ENCODE peak calls at places on chromosomes 11 and 22, in ten cellular contexts. E is OCI-LY7, P is transverse colon, Y is ovary, J is gastrocnemius medialis, W is esophagus squamous epithelium, Q is lower leg skin, H is GM12865, O is cardiac fibroblast, N is neural crest cell. R is an unnamed sample.

GRCh38 chr22:46280999-46281623 is 13.3 kb downstream of the TTC38 start:
- DNase-seq in E (peak), P (peak), Y (no peak), J (peak), W (no peak), Q (no peak), H (peak), O (no peak), N (no peak), R (no peak)

GRCh38 chr22:26103023-26103422 is 66.2 kb upstream of the SEZ6L start:
- DNase-seq in E (no peak), P (no peak), Y (no peak), J (no peak), W (no peak), Q (no peak), H (no peak), O (no peak), N (no peak), R (no peak)

GRCh38 chr11:83070044-83070877 is 1.4 kb downstream of the RAB30 start:
- DNase-seq in E (no peak), P (no peak), Y (no peak), J (no peak), W (no peak), Q (no peak), H (no peak), O (peak), N (no peak), R (no peak)

GRCh38 chr11:46918087-46918751 is at the start of gene LRP4:
- DNase-seq in E (peak), P (peak), Y (peak), J (no peak), W (no peak), Q (no peak), H (peak), O (no peak), N (peak), R (no peak)

GRCh38 chr22:46738961-46739870 is 1.2 kb upstream of the CERK start:
- DNase-seq in E (peak), P (peak), Y (no peak), J (peak), W (no peak), Q (peak), H (peak), O (peak), N (no peak), R (peak)

GRCh38 chr22:25754527-25755202 is 12.7 kb downstream of the MYO18B start:
- DNase-seq in E (no peak), P (peak), Y (no peak), J (peak), W (no peak), Q (peak), H (no peak), O (peak), N (no peak), R (no peak)

GRCh38 chr22:45231293-45231692 is 9.4 kb downstream of the KIAA0930 start:
- DNase-seq in E (no peak), P (no peak), Y (no peak), J (no peak), W (no peak), Q (no peak), H (no peak), O (no peak), N (no peak), R (no peak)

GRCh38 chr11:73392108-73393010 is 16.2 kb downstream of the RELT start:
- DNase-seq in E (no peak), P (no peak), Y (no peak), J (no peak), W (no peak), Q (no peak), H (no peak), O (no peak), N (no peak), R (no peak)

GRCh38 chr11:45333023-45333422 is 46.9 kb upstream of the SYT13 start:
- DNase-seq in E (no peak), P (no peak), Y (no peak), J (no peak), W (no peak), Q (no peak), H (no peak), O (peak), N (no peak), R (no peak)

GRCh38 chr11:112345708-112346107 is 85.0 kb upstream of the PLET1 start:
- DNase-seq in E (no peak), P (no peak), Y (no peak), J (no peak), W (no peak), Q (no peak), H (no peak), O (no peak), N (no peak), R (no peak)
- TF ChIP-seq CTCF in E (no peak), P (peak), Y (no peak), J (no peak), W (no peak), Q (no peak), H (no peak), O (no peak), N (no peak), R (no peak)

GRCh38 chr22:17095538-17095937 is 10.7 kb downstream of the IL17RA start:
- DNase-seq in E (no peak), P (no peak), Y (no peak), J (no peak), W (no peak), Q (no peak), H (no peak), O (peak), N (no peak), R (no peak)
- TF ChIP-seq CTCF in E (peak), P (no peak), Y (no peak), J (no peak), W (no peak), Q (no peak), H (no peak), O (peak), N (peak), R (peak)

GRCh38 chr11:120627535-120628163 is 116.1 kb downstream of the GRIK4 start:
- DNase-seq in E (no peak), P (no peak), Y (no peak), J (no peak), W (no peak), Q (no peak), H (no peak), O (no peak), N (no peak), R (no peak)

GRCh38 chr11:120618399-120618798 is 106.9 kb downstream of the GRIK4 start:
- DNase-seq in E (no peak), P (no peak), Y (no peak), J (no peak), W (no peak), Q (no peak), H (no peak), O (no peak), N (no peak), R (no peak)

GRCh38 chr11:120626791-120627190 is 115.2 kb downstream of the GRIK4 start:
- DNase-seq in E (no peak), P (no peak), Y (no peak), J (no peak), W (no peak), Q (no peak), H (no peak), O (no peak), N (no peak), R (no peak)

GRCh38 chr11:120625565-120625964 is 114.0 kb downstream of the GRIK4 start:
- DNase-seq in E (no peak), P (no peak), Y (no peak), J (no peak), W (no peak), Q (no peak), H (no peak), O (no peak), N (no peak), R (no peak)

DNA sequence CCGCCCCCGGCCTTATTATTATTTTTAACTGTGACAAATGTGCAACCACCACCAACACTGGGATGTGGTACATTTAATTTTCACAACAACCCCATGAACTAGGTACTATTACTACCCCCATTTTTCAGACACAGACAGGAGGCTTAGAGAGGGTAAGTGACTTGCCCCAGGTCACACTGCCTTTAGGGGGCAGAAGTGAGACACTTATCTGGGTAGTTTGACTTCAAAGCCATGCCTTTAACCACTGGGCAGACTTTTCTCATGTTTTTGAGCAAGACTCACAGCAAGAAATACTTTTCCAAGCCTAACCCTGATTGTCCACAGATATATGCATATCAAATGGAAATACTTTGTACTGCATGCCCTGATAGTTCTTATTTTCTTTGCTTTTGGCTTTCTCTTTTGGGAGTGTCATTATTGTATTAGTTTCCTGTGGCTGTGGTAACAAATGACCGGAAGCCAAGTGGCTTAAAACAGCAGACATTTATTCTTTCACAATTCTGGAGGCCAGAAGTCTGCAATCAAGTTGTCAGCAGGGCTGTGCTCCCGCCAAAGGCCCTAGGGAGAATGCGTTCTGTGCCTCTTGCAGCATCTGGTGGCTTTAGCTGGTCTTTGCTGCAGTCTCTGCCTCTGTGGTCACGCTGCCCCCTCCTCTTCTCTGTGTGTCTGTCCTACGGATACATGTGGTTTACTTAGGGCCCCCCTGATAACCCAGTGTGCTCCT is 110.8 kb downstream of the GRIK4 start:
- DNase-seq in E (peak), P (no peak), Y (no peak), J (no peak), W (no peak), Q (no peak), H (peak), O (peak), N (no peak), R (no peak)
- TF ChIP-seq CTCF in E (peak), P (no peak), Y (no peak), J (no peak), W (no peak), Q (no peak), H (peak), O (no peak), N (peak), R (peak)

DNA sequence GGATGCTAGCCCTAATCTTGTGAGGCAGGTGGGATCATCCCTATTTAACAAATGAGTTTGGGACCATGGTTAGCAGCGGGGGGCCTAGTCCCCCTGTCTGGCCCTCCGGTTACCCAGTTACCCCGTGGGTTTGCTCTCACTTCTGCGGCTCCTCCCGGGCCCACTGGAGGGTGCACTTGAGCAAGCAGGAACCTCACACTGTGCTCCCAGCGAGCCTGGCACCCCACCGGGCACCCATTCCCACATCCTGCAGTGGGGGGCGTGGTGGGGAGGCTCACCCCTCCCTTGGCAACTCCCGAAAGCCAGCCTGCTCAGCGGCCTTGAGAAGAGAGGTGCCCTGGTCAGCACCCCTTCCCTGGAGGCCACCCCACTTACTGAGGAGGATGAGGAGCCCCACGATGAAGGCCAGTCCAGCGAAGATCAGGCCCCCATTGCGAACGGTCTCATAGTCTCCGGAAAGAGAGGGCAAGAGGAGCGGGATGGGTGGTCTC is 2.5 kb downstream of the FXYD2 start:
- DNase-seq in E (peak), P (peak), Y (no peak), J (no peak), W (no peak), Q (no peak), H (peak), O (no peak), N (peak), R (peak)
- TF ChIP-seq CTCF in E (peak), P (peak), Y (no peak), J (peak), W (peak), Q (no peak), H (peak), O (peak), N (peak), R (peak)

DNA sequence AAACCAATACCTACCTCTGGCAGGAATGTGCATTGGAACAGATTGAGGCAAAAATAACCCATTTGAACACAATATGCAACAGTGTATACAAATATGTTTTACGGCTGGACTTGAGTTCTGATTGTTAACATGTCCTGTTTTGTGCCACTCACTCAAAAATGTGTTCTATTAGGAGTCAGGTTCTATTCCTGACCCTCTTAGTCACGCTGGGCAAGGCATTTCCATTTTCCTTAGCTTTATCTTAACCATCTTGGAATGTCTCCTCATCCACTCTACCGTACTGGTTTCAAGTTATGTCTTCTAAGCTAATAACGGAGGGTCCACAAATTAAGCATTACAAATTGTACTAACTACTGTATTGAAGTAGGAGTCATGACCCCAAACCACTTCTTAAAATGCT is 78.6 kb downstream of the MAML2 start:
- DNase-seq in E (no peak), P (no peak), Y (no peak), J (no peak), W (no peak), Q (no peak), H (no peak), O (no peak), N (no peak), R (no peak)
- TF ChIP-seq CTCF in E (no peak), P (no peak), Y (no peak), J (no peak), W (no peak), Q (no peak), H (no peak), O (peak), N (no peak), R (no peak)

GRCh38 chr22:22380098-22381030 is 128.2 kb downstream of the ZNF280B start:
- DNase-seq in E (peak), P (peak), Y (no peak), J (no peak), W (no peak), Q (no peak), H (peak), O (no peak), N (no peak), R (no peak)
- TF ChIP-seq CTCF in E (peak), P (no peak), Y (no peak), J (no peak), W (no peak), Q (no peak), H (peak), O (no peak), N (peak), R (no peak)

GRCh38 chr11:67354314-67355022 is 1.1 kb upstream of the POLD4 start:
- DNase-seq in E (no peak), P (peak), Y (peak), J (peak), W (no peak), Q (peak), H (no peak), O (peak), N (no peak), R (peak)
- TF ChIP-seq CTCF in E (no peak), P (peak), Y (peak), J (no peak), W (no peak), Q (no peak), H (no peak), O (peak), N (no peak), R (no peak)

GRCh38 chr22:32517488-32517887 is 42.9 kb downstream of the FBXO7 start:
- DNase-seq in E (no peak), P (no peak), Y (no peak), J (no peak), W (no peak), Q (no peak), H (no peak), O (no peak), N (no peak), R (no peak)

GRCh38 chr22:32520612-32521011 is 46.0 kb downstream of the FBXO7 start:
- DNase-seq in E (no peak), P (no peak), Y (no peak), J (no peak), W (no peak), Q (no peak), H (no peak), O (no peak), N (no peak), R (no peak)

GRCh38 chr22:32518351-32518750 is 43.7 kb downstream of the FBXO7 start:
- DNase-seq in E (no peak), P (no peak), Y (no peak), J (no peak), W (no peak), Q (no peak), H (no peak), O (no peak), N (no peak), R (no peak)

GRCh38 chr22:32517921-32518320 is 43.3 kb downstream of the FBXO7 start:
- DNase-seq in E (no peak), P (no peak), Y (no peak), J (no peak), W (no peak), Q (no peak), H (no peak), O (no peak), N (no peak), R (no peak)

GRCh38 chr22:32518848-32519247 is 44.2 kb downstream of the FBXO7 start:
- DNase-seq in E (peak), P (no peak), Y (no peak), J (no peak), W (no peak), Q (no peak), H (peak), O (no peak), N (no peak), R (no peak)
- TF ChIP-seq CTCF in E (peak), P (no peak), Y (no peak), J (no peak), W (no peak), Q (no peak), H (peak), O (peak), N (peak), R (peak)

GRCh38 chr22:38260760-38261477 is 11.9 kb downstream of the TMEM184B start:
- DNase-seq in E (peak), P (no peak), Y (no peak), J (no peak), W (no peak), Q (no peak), H (no peak), O (no peak), N (no peak), R (no peak)
- TF ChIP-seq CTCF in E (peak), P (no peak), Y (no peak), J (no peak), W (no peak), Q (no peak), H (peak), O (no peak), N (no peak), R (no peak)